ENCODE peak calls at places on chromosomes 11 and 22, in eight cellular contexts. K, T, A, P, G, U, F and L are unnamed samples.

GRCh38 chr22:39123811-39124668 is 27.0 kb downstream of the APOBEC3H start:
- DNase-seq in K (no peak), P (no peak), F (no peak), G (no peak), A (no peak), U (no peak), T (no peak), L (no peak)

GRCh38 chr11:61950035-61950547 is at the start of gene BEST1:
- DNase-seq in K (no peak), U (peak), P (no peak), F (no peak), G (no peak), A (no peak), T (no peak), L (peak)

GRCh38 chr11:11163256-11163655 is 189.8 kb downstream of the CSNK2A3 start:
- DNase-seq in K (no peak), U (no peak), P (no peak), G (no peak), A (no peak), F (peak), T (no peak), L (no peak)

GRCh38 chr11:29125621-29126020 is 891.2 kb downstream of the KCNA4 start:
- DNase-seq in A (no peak), U (no peak), K (no peak), P (no peak), T (no peak), G (no peak), F (no peak), L (no peak)

GRCh38 chr11:67375320-67376021 is 2.1 kb upstream of the CLCF1 start:
- DNase-seq in T (no peak), F (no peak), P (no peak), K (no peak), G (no peak), A (no peak), U (no peak), L (no peak)

GRCh38 chr11:71263391-71263790 is 11.0 kb upstream of the SHANK2 start:
- DNase-seq in K (no peak), U (no peak), F (no peak), G (no peak), T (no peak), P (no peak), A (no peak), L (no peak)

GRCh38 chr11:12518606-12519385 is 141.4 kb downstream of the PARVA start:
- DNase-seq in G (peak), T (no peak), P (no peak), A (no peak), U (no peak), K (no peak), F (no peak), L (no peak)

GRCh38 chr22:36612458-36612857 is 83.5 kb upstream of the EIF3D start:
- DNase-seq in U (no peak), P (no peak), K (no peak), G (no peak), A (no peak), T (no peak), F (no peak), L (no peak)

GRCh38 chr11:63804259-63804658 is 9.0 kb upstream of the SPINDOC start:
- DNase-seq in A (no peak), P (no peak), G (no peak), T (no peak), K (no peak), F (no peak), U (no peak), L (no peak)

GRCh38 chr11:62600367-62601113 is 1.1 kb downstream of the MTA2 start:
- DNase-seq in U (no peak), K (no peak), G (no peak), P (no peak), A (no peak), F (no peak), T (no peak), L (no peak)

GRCh38 chr11:132072044-132072879 is 701.8 kb downstream of the NTM start:
- DNase-seq in A (no peak), U (no peak), P (no peak), G (no peak), F (peak), K (peak), T (no peak), L (no peak)

GRCh38 chr11:1733716-1734351 is 16.6 kb downstream of the IFITM10 start:
- DNase-seq in U (no peak), P (no peak), K (no peak), A (no peak), T (no peak), F (no peak), G (no peak), L (no peak)

GRCh38 chr11:56876621-56877312 is 111.9 kb upstream of the OR5AK2 start:
- DNase-seq in P (no peak), U (no peak), K (no peak), G (no peak), F (no peak), A (no peak), T (no peak), L (no peak)

GRCh38 chr11:16786131-16786530 is 47.7 kb downstream of the C11orf58 start:
- DNase-seq in K (no peak), F (no peak), U (no peak), A (no peak), G (no peak), T (no peak), P (no peak), L (no peak)

GRCh38 chr11:45872513-45873356 is 12.7 kb upstream of the MAPK8IP1 start:
- DNase-seq in U (peak), G (peak), F (peak), P (peak), K (peak), A (no peak), T (no peak), L (peak)